ENCODE peak calls at places on chromosomes 11 and 22, in four cellular contexts. X is mesendoderm, U is cardiac muscle cell, S is mucosa of descending colon. Q is an unnamed sample.

GRCh38 chr22:23750744-23751440 is at the start of gene ZNF70:
- DNase-seq in X (peak), U (peak), S (peak), Q (peak)

GRCh38 chr11:63490551-63491239 is at the start of gene PLAAT5:
- DNase-seq in X (peak), U (peak), S (no peak), Q (peak)

GRCh38 chr22:35072939-35073338 is 7.0 kb downstream of the ISX start:
- DNase-seq in X (peak), U (peak), S (no peak), Q (no peak)

GRCh38 chr11:41532413-41532812 is 73.0 kb upstream of the LRRC4C start:
- DNase-seq in X (no peak), U (no peak), S (no peak), Q (no peak)

GRCh38 chr11:110763249-110764011 is 51.2 kb upstream of the ARHGAP20 start:
- DNase-seq in X (no peak), U (peak), S (peak), Q (peak)

GRCh38 chr22:27218012-27218483 is 560.7 kb downstream of the MIAT start:
- DNase-seq in X (no peak), U (no peak), S (no peak), Q (no peak)

GRCh38 chr11:32121012-32121411 is 30.1 kb downstream of the RCN1 start:
- DNase-seq in X (no peak), U (no peak), S (no peak), Q (no peak)

GRCh38 chr11:60718524-60719316 is 5.8 kb upstream of the MS4A18 start:
- DNase-seq in X (no peak), U (no peak), S (peak), Q (no peak)

GRCh38 chr22:40057652-40058051 is 62.9 kb downstream of the FAM83F start:
- DNase-seq in X (no peak), U (no peak), S (no peak), Q (no peak)

GRCh38 chr11:111549869-111550203 is 9.3 kb downstream of the LAYN start:
- DNase-seq in X (no peak), U (no peak), S (no peak), Q (no peak)

DNA sequence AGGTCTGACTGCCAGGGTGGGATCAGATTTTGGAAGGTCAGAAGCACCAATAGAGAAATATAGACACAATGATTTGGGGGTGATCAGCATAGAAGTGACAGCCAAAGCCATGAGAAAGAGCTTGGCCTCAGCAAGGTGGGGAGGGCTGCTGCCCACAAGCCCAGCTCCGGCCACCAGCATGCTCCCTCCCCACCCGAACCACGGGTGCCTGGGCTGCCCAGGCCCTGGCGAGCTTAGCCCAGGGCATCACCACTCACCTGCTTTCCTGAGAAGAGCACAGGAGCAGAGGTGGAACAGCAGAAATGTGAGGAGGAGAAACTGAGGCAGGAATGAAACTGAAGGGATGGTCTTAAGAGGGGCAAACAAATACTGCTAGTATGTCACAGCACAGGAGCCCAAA is 48.8 kb downstream of the LRFN4 start:
- DNase-seq in X (no peak), U (no peak), S (no peak), Q (no peak)
- H3K4me3 ChIP-seq in X (no peak), U (no peak), S (no peak), Q (no peak)

GRCh38 chr11:35141538-35141937 is 2.6 kb downstream of the CD44 start:
- DNase-seq in X (no peak), U (no peak), S (peak), Q (peak)

GRCh38 chr11:35144103-35144741 is 5.3 kb downstream of the CD44 start:
- DNase-seq in X (no peak), U (peak), S (peak), Q (peak)

GRCh38 chr11:35143509-35144102 is 4.6 kb downstream of the CD44 start:
- DNase-seq in X (no peak), U (no peak), S (no peak), Q (no peak)

GRCh38 chr11:35141034-35141433 is 2.1 kb downstream of the CD44 start:
- DNase-seq in X (no peak), U (no peak), S (no peak), Q (no peak)

DNA sequence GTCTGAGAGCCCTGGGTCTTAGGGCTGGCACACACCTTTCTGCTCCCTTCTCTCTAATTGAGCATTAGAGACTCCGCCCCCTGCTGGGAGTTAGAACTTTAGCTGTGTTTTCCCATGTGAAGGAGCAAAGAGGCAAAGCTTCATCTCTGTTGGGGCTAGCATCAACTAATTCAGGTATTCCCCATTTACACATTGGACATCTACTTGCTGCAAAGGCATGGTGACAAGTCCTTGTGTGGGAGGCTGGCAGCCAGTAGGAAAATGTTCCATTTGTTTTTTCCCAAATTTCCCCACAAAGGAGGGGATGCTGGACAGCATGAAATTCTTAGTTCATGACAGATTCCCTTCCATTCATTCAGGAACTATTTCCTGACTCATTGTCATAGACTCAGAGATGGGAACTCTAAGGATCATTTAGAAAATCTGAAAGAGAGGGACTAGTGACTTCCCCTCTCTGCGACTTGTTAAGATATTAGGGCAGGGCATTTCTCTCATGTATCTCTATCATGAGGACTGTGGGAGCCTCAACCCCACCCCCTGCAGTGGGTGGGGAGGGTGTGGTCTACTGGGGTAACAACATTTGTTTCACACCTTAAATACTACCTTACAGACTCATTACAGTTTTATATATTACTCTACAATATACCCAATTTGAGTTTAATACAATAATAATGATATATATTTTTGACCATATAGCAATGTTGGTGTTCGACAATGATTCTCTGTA is 3.7 kb downstream of the CD44 start:
- DNase-seq in X (no peak), U (peak), S (no peak), Q (no peak)
- H3K4me3 ChIP-seq in X (no peak), U (no peak), S (no peak), Q (no peak)

GRCh38 chr22:19713228-19713627 is 1.1 kb upstream of the SEPTIN5 start:
- DNase-seq in X (no peak), U (no peak), S (peak), Q (no peak)
- H3K4me3 ChIP-seq in X (no peak), U (no peak), S (no peak), Q (no peak)

GRCh38 chr22:37426532-37427127 is 649 bp downstream of the ELFN2 start:
- DNase-seq in X (no peak), U (no peak), S (no peak), Q (no peak)

GRCh38 chr22:37428649-37429586 is 1.6 kb upstream of the ELFN2 start:
- DNase-seq in X (peak), U (peak), S (no peak), Q (peak)

GRCh38 chr22:37427128-37427710 is at the start of gene ELFN2:
- DNase-seq in X (no peak), U (peak), S (no peak), Q (peak)

GRCh38 chr22:37425800-37426531 is 1.3 kb downstream of the ELFN2 start:
- DNase-seq in X (peak), U (no peak), S (no peak), Q (no peak)

GRCh38 chr22:37427711-37428635 is 694 bp upstream of the ELFN2 start:
- DNase-seq in X (no peak), U (no peak), S (no peak), Q (no peak)
- H3K4me3 ChIP-seq in X (no peak), U (peak), S (no peak), Q (no peak)

DNA sequence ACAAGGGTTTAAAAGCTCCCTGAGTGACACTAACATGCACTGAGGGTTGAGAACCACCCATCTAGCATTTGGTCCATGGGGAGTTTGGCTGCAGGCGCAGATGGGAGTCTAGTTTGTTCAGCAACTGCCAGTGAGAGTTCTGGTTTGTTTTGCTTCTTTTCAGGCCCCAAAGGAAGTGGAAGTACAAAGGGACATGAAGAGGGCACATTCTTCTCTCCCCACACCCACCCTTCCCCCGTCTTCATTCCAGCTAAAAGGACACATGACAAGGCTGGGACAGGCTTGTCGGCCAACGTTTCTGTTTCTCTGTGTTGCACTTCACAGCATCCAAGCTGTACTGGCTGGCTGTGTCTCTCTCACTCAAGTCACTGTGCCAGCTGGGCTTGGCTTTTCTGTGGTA is 8.2 kb upstream of the ENDOD1 start:
- DNase-seq in X (peak), U (peak), S (no peak), Q (peak)
- H3K4me3 ChIP-seq in X (no peak), U (no peak), S (no peak), Q (no peak)

GRCh38 chr11:122745111-122745510 is 89.6 kb downstream of the UBASH3B start:
- DNase-seq in X (no peak), U (no peak), S (no peak), Q (no peak)

GRCh38 chr11:122747358-122747757 is 90.9 kb upstream of the CRTAM start:
- DNase-seq in X (no peak), U (no peak), S (no peak), Q (no peak)

GRCh38 chr11:122748968-122749687 is 89.2 kb upstream of the CRTAM start:
- DNase-seq in X (no peak), U (peak), S (no peak), Q (no peak)

GRCh38 chr11:122746050-122746478 is 90.5 kb downstream of the UBASH3B start:
- DNase-seq in X (no peak), U (no peak), S (no peak), Q (no peak)

DNA sequence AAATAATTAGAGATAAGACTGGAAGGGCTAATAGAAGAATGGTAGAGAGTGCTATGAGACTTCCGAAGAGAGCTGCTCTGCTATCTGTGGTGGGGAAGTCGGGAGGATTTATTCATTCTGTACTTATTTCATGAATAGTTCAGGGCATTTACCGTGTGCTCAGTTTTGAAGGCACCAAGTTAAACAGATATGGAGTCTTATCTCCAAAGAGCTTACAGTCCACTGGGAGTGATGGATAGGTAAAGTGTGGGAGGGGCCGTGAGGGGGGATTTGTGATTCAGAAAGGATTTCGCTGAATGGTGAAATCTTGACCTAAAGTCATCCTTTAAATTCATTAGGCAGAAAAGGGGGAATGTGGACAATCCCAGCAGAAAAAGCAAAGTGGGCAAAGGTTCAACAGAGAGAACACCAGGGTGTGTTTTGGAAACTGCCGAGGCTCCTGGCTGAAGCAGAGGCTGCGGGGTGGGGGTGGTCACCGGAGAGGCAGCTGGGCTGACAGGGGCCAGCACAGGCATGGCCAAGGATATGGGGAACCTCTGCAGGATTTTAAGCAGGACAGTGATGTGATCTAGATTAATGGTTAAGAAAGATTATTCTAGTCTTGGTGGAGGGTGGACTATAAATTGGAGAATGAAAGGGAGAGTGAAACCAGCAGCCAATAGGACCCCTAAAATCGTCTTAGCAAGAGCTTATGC is 91.2 kb downstream of the UBASH3B start:
- DNase-seq in X (no peak), U (no peak), S (no peak), Q (no peak)
- H3K4me3 ChIP-seq in X (no peak), U (no peak), S (no peak), Q (no peak)

DNA sequence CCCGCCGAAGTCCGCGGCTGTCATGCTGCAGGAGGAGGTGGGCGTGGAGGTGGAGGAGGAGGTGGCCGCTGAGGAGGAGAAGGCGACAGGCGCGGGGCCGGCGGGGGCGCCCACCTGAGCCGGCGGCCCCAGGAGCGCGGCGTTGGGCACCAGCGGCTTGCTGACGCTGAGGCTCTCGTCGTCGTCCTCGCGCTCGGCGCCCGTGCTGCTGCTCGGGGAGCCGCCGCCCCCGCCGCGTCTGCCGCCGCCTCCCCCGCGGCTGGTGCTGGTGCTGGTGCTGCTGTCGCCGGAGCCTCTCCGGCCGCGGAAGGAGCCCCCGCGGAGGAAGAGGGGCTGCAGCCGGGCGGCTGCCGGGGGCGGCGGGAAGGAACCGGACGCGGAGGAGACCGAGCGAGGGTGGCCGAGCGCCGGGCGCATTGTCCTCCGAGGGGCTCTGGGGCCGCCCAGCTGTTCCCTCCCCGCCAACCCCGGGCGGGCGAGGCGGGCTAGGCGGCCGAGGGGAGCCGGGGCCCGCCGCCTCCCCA is 387 bp downstream of the TMEM121B start:
- DNase-seq in X (no peak), U (no peak), S (no peak), Q (no peak)
- H3K4me3 ChIP-seq in X (no peak), U (peak), S (no peak), Q (peak)